ENCODE peak calls at places on chromosomes 6 and 20, in eight cellular contexts. Z is endothelial cell of umbilical vein, F is SK-N-SH, N is HepG2, A is GM12878, H is H1, Q is HCT116, W is K562. E is an unnamed sample.

GRCh38 chr6:157019115-157019628 is 242.0 kb downstream of the ARID1B start:
- DNase-seq in N (peak; percentile 14), Z (no peak), A (no peak), Q (no peak), H (no peak), F (peak; percentile 30), W (no peak), E (no peak)

GRCh38 chr6:32944265-32944664 is 3.4 kb upstream of the HLA-DMB start:
- DNase-seq in Q (no peak), F (no peak), A (peak; percentile 84), H (no peak), Z (no peak), N (no peak), W (no peak), E (no peak)

GRCh38 chr20:22862645-22863230 is 172.4 kb upstream of the SSTR4 start:
- DNase-seq in N (no peak), H (no peak), W (peak; percentile 10), F (no peak), Z (peak; percentile 34), Q (no peak), A (no peak), E (no peak)

GRCh38 chr6:131782764-131783163 is 25.1 kb upstream of the ENPP1 start:
- DNase-seq in A (no peak), Z (no peak), H (no peak), Q (no peak), N (no peak), F (no peak), W (no peak), E (no peak)

GRCh38 chr6:134823635-134824034 is 126.3 kb downstream of the ALDH8A1 start:
- DNase-seq in W (no peak), F (no peak), H (no peak), N (no peak), Q (no peak), A (no peak), Z (no peak), E (no peak)

GRCh38 chr20:34015401-34016335 is 22.0 kb downstream of the RALY start:
- DNase-seq in H (no peak), W (no peak), Z (no peak), A (no peak), F (no peak), N (no peak), Q (no peak), E (no peak)

GRCh38 chr6:24666097-24666615 is 543 bp downstream of the TDP2 start:
- DNase-seq in H (no peak), Q (no peak), N (no peak), A (no peak), F (peak; percentile 66), W (peak; percentile 40), Z (no peak), E (no peak)

GRCh38 chr6:129632081-129632758 is 77.8 kb downstream of the ARHGAP18 start:
- DNase-seq in N (no peak), Z (peak; percentile 72), Q (no peak), A (no peak), F (no peak), W (no peak), H (no peak), E (no peak)

GRCh38 chr6:71012871-71013456 is 56.1 kb upstream of the B3GAT2 start:
- DNase-seq in W (peak; percentile 57), F (peak; percentile 56), N (peak; percentile 57), H (no peak), Z (peak; percentile 39), Q (peak; percentile 42), A (peak; percentile 12), E (peak; percentile 55)

GRCh38 chr6:117401799-117402198 is 23.9 kb downstream of the ROS1 start:
- DNase-seq in N (no peak), Z (no peak), Q (no peak), A (no peak), W (no peak), H (no peak), F (no peak), E (no peak)

GRCh38 chr6:149035806-149036205 is 281.7 kb upstream of the TAB2 start:
- DNase-seq in F (no peak), A (no peak), N (no peak), H (no peak), Z (no peak), Q (no peak), W (no peak), E (no peak)

GRCh38 chr20:32019156-32019510 is 8.9 kb downstream of the CCM2L start:
- DNase-seq in N (no peak), Z (no peak), A (no peak), Q (no peak), F (peak; percentile 84), H (peak; percentile 79), W (peak; percentile 68), E (no peak)

GRCh38 chr20:32021091-32021490 is 10.9 kb downstream of the CCM2L start:
- DNase-seq in Z (no peak), H (no peak), F (no peak), W (no peak), Q (no peak), A (no peak), N (no peak), E (no peak)

GRCh38 chr20:32019563-32020463 is 9.6 kb downstream of the CCM2L start:
- DNase-seq in Z (no peak), A (no peak), Q (no peak), W (no peak), H (no peak), F (no peak), N (no peak), E (no peak)

GRCh38 chr20:32017711-32018251 is 7.5 kb downstream of the CCM2L start:
- DNase-seq in Z (no peak), A (no peak), F (peak; percentile 72), N (peak; percentile 69), Q (peak; percentile 79), H (peak; percentile 85), W (peak; percentile 81), E (no peak)

GRCh38 chr20:32018269-32019155 is 8.3 kb downstream of the CCM2L start:
- DNase-seq in A (no peak), F (peak; percentile 96), Z (peak; percentile 66), Q (peak; percentile 81), W (peak; percentile 88), N (peak; percentile 76), H (peak; percentile 99), E (no peak)
- H3K9ac ChIP-seq in A (no peak overlapping the region), F (no peak overlapping the region), Z (peak overlapping the region; percentile 8), Q (peak overlapping the region; percentile 42), W (no peak overlapping the region), N (no peak overlapping the region), H (peak overlapping the region; percentile 76), E (no peak overlapping the region)

DNA sequence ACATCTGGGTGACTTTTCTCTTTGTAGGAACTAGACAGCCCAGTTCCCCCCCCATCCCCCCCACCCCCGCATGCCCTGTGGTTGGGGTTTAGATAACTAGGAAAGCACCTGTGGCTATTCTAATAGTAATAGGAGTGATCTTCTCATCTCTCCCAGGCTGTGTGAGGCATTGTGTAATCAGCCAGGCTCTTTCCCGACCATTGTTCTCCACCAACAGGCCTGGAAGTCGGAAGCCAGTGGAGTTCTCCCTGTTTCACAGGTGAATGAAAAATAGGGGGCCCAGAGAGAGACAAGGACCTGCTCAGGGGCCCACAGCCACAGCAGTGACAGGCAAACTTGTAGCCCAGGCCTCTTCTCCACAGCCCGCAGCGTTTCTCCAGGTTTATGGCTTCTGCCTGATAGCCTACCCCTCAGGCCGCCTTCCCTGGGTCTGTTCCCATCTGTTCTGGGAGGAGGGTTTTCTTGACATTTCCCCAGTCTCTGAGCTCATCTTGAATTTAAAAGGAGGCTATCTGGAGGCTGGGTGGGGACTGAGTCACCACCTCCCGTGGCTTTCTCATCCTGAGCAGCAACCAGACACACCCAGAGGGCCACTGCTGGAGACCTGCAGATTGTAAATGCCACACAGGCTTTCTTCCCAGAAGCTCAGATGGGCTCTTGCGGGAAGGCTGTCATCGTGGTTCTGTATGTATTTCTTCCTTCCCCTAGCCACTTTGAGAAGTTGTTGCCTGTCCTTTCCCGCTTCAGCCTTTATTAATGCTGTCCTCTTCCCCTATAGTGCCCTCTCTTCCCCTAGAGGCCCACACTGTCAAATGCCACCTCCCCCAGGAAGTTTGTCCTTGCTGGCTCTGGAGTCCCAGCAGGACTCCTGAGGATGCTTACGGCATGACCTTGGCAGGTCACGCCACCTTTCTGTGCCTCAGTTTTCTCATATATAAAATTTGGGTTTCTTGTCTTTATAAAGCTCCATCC is 75.9 kb upstream of the MYL9 start:
- DNase-seq in Z (peak; percentile 44), Q (peak; percentile 79), F (no peak), H (no peak), N (peak; percentile 66), W (peak; percentile 73), A (no peak), E (peak; percentile 35)
- H3K27ac ChIP-seq in Z (peak overlapping the region; percentile 23), Q (peak overlapping the region; percentile 91), F (peak overlapping the region; percentile 90), H (no peak overlapping the region), N (no peak overlapping the region), W (peak overlapping the region; percentile 70), A (peak overlapping the region; percentile 88), E (peak overlapping the region; percentile 76)

GRCh38 chr6:23661549-23661948 is 464.5 kb upstream of the NRSN1 start:
- DNase-seq in Q (no peak), H (no peak), A (no peak), W (no peak), N (no peak), F (no peak), Z (no peak), E (no peak)

GRCh38 chr6:23659125-23659524 is 466.9 kb upstream of the NRSN1 start:
- DNase-seq in W (no peak), Z (no peak), N (peak; percentile 16), F (peak; percentile 52), H (no peak), Q (no peak), A (no peak), E (no peak)

DNA sequence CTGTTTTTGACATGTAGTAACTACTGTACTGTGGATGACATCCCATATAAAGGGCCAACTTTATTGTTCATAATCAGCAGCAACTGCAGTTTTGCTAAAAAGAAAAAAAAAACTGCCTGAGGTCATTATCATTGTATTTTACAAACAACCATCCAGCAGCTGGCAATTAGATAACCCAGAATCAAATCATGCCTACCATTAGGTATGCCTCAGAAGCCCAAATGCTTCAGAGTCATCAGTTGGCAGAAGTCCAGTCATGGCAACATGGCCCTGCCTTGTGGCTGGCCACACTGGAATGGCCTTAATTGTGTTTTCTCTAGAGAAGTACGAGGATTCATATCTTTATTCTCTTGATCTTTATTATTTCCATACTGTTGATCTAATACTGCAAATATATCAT is 462.4 kb upstream of the NRSN1 start:
- DNase-seq in Q (no peak), A (no peak), W (no peak), F (peak; percentile 70), H (no peak), Z (no peak), N (no peak), E (no peak)
- TF ChIP-seq POLR2AphosphoS5 in Q (no peak), A (no peak), W (no peak), F (no peak), H (no peak), Z (no peak), N (no peak), E (no peak)

DNA sequence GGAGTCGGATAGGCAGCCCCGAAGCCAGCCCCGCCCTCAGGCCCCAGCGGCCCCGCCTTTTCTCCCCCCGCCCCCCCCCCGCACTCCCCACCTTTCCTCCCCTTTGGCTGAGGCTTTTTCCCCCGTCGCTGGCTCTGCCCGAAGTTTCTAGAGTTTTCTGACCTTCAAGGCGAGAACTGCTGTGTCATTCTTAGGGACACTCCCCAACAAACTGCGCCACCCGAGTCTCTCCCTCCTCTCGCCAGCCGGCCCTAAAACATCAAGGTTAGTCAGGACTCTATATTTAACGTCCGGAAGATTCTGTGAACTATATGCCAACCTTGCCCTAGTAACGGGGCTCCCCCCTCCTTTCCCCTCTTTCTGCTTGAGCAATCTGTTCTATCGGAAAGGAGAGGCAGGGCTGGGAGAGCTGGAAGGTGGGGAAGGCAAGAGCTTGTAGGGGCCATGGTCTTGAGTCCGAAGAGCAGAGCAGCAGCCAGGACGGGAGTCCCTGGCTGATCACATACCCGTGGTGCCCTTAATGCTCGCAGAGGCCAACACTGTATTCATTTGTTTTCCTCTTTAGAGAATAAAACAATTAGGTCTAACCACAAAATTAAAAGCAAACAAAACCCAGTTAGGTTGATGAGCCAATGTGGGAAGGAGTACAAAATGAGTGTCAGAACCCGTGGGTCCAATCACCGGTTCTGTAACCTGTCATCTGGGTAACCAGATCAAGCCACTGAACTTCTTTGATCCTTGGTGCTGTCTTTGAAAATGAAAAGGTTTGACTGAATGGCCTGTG is 5.3 kb upstream of the HSPA1B start:
- DNase-seq in W (peak; percentile 96), Z (peak; percentile 77), F (peak; percentile 69), Q (no peak), A (no peak), H (peak; percentile 74), N (peak; percentile 67), E (no peak)
- H3K9ac ChIP-seq in W (peak overlapping the region; percentile 97), Z (peak overlapping the region; percentile 76), F (peak overlapping the region; percentile 53), Q (peak overlapping the region; percentile 74), A (peak overlapping the region; percentile 86), H (peak overlapping the region; percentile 69), N (peak overlapping the region; percentile 72), E (peak overlapping the region; percentile 52)

E was measured in SK-N-MC.